ENCODE peak calls at places on chromosomes 13 and 19, in eight cellular contexts. C, N, R, Z, F, I, D and V are unnamed samples. For H3K4me1, the result is how much of the 10 kb centered on the place peaks cover.

GRCh38 chr19:1076951-1077350 is 10.0 kb downstream of the ARHGAP45 start:
- DNase-seq in C (peak), N (no peak), R (no peak), Z (no peak), F (peak), I (peak), D (peak), V (peak)

GRCh38 chr19:5090780-5091575 is 122.1 kb downstream of the KDM4B start:
- DNase-seq in C (no peak), N (no peak), R (peak), Z (peak), F (no peak), I (peak), D (no peak), V (no peak)

GRCh38 chr13:20702530-20702929 is 969 bp upstream of the IL17D start:
- DNase-seq in C (no peak), N (no peak), R (no peak), Z (peak), F (no peak), I (no peak), D (no peak), V (no peak)

GRCh38 chr19:2624537-2625091 is 77.9 kb downstream of the GNG7 start:
- DNase-seq in C (no peak), N (peak), R (peak), Z (no peak), F (peak), I (peak), D (peak), V (peak)

GRCh38 chr19:54407780-54408179 is 7.5 kb upstream of the TTYH1 start:
- DNase-seq in C (no peak), N (no peak), R (no peak), Z (no peak), F (no peak), I (no peak), D (no peak), V (no peak)

GRCh38 chr13:26561636-26562537 is 4.4 kb downstream of the WASF3 start:
- DNase-seq in C (no peak), N (no peak), R (peak), Z (peak), F (no peak), I (no peak), D (no peak), V (no peak)

GRCh38 chr13:31431722-31432137 is 232.0 kb downstream of the B3GLCT start:
- DNase-seq in C (peak), N (peak), R (peak), Z (peak), F (no peak), I (peak), D (peak), V (peak)

GRCh38 chr13:56622840-56623239 is 517.9 kb upstream of the PRR20A start:
- DNase-seq in C (no peak), N (no peak), R (no peak), Z (no peak), F (no peak), I (no peak), D (no peak), V (no peak)

GRCh38 chr13:78102121-78102677 is 183.6 kb upstream of the EDNRB start:
- DNase-seq in C (peak), N (no peak), R (no peak), Z (peak), F (no peak), I (peak), D (no peak), V (no peak)

GRCh38 chr13:44800626-44801025 is 188.6 kb downstream of the NUFIP1 start:
- DNase-seq in C (no peak), N (no peak), R (no peak), Z (no peak), F (no peak), I (no peak), D (no peak), V (no peak)

GRCh38 chr19:11699931-11700794 is 38.6 kb downstream of the ZNF823 start:
- DNase-seq in C (peak), N (no peak), R (peak), Z (peak), F (no peak), I (no peak), D (no peak), V (no peak)

GRCh38 chr13:33262997-33263396 is 22.6 kb downstream of the STARD13 start:
- DNase-seq in C (no peak), N (no peak), R (no peak), Z (no peak), F (no peak), I (no peak), D (no peak), V (no peak)

GRCh38 chr19:48992571-48993174 is 436 bp downstream of the GYS1 start:
- DNase-seq in C (no peak), N (peak), R (peak), Z (no peak), F (peak), I (no peak), D (peak), V (no peak)

GRCh38 chr13:33349996-33350826 is 64.7 kb upstream of the STARD13 start:
- DNase-seq in C (no peak), N (no peak), R (peak), Z (peak), F (peak), I (peak), D (no peak), V (peak)

GRCh38 chr13:76245920-76246319 is 609.8 kb downstream of the LMO7 start:
- DNase-seq in C (no peak), N (no peak), R (no peak), Z (no peak), F (no peak), I (no peak), D (no peak), V (no peak)

GRCh38 chr19:17847538-17848366 is at the start of gene JAK3:
- DNase-seq in C (no peak), N (peak), R (peak), Z (peak), F (no peak), I (peak), D (peak), V (peak)

GRCh38 chr13:43472344-43472743 is 314.4 kb downstream of the ENOX1 start:
- DNase-seq in C (no peak), N (no peak), R (no peak), Z (no peak), F (no peak), I (no peak), D (no peak), V (no peak)

GRCh38 chr19:15332311-15332996 is at the start of gene BRD4:
- DNase-seq in C (peak), N (peak), R (peak), Z (peak), F (peak), I (peak), D (peak), V (peak)

GRCh38 chr19:28615966-28616365 is 597.0 kb downstream of the UQCRFS1 start:
- DNase-seq in C (no peak), N (no peak), R (no peak), Z (no peak), F (no peak), I (no peak), D (no peak), V (no peak)

GRCh38 chr19:38852231-38853044 is 2.7 kb upstream of the HNRNPL start:
- DNase-seq in C (peak), N (peak), R (peak), Z (peak), F (peak), I (peak), D (peak), V (peak)

GRCh38 chr19:53471916-53472315 is 4.4 kb downstream of the ZNF813 start:
- DNase-seq in C (no peak), N (no peak), R (no peak), Z (no peak), F (no peak), I (no peak), D (no peak), V (no peak)

GRCh38 chr13:91664036-91664435 is 265.6 kb downstream of the GPC5 start:
- DNase-seq in C (peak), N (no peak), R (peak), Z (peak), F (no peak), I (no peak), D (no peak), V (no peak)

GRCh38 chr13:100645382-100645781 is 29.2 kb downstream of the TMTC4 start:
- DNase-seq in C (no peak), N (no peak), R (no peak), Z (no peak), F (no peak), I (no peak), D (no peak), V (no peak)

GRCh38 chr19:10019246-10019645 is 6.0 kb downstream of the RDH8 start:
- DNase-seq in C (no peak), N (no peak), R (no peak), Z (no peak), F (no peak), I (no peak), D (no peak), V (no peak)

GRCh38 chr13:114081761-114082681 is 50.4 kb downstream of the RASA3 start:
- DNase-seq in C (no peak), N (peak), R (no peak), Z (no peak), F (peak), I (no peak), D (no peak), V (no peak)

GRCh38 chr19:6109947-6110346 is 353 bp downstream of the RFX2 start:
- DNase-seq in C (no peak), N (no peak), R (no peak), Z (no peak), F (no peak), I (peak), D (no peak), V (no peak)

GRCh38 chr19:6108721-6109633 is 1.3 kb downstream of the RFX2 start:
- DNase-seq in C (peak), N (peak), R (peak), Z (peak), F (peak), I (peak), D (peak), V (peak)

GRCh38 chr19:6113616-6114188 is 3.4 kb upstream of the RFX2 start:
- DNase-seq in C (no peak), N (no peak), R (no peak), Z (no peak), F (no peak), I (no peak), D (no peak), V (no peak)

GRCh38 chr19:6105444-6105843 is 4.9 kb downstream of the RFX2 start:
- DNase-seq in C (no peak), N (no peak), R (no peak), Z (no peak), F (no peak), I (no peak), D (no peak), V (no peak)

GRCh38 chr19:6110360-6110977 is at the start of gene RFX2:
- DNase-seq in C (peak), N (peak), R (peak), Z (peak), F (peak), I (peak), D (peak), V (peak)
- H3K27ac ChIP-seq in C (peak), N (no peak), R (peak), Z (no peak), F (peak), I (peak), D (peak), V (peak)

GRCh38 chr13:37198629-37199028 is 93.2 kb upstream of the CSNK1A1L start:
- DNase-seq in C (no peak), N (no peak), R (no peak), Z (no peak), F (no peak), I (no peak), D (no peak), V (no peak)
- H3K4me1 ChIP-seq in C (under half), N (under half), R (under half), Z (under half), F (under half), I (under half), D (under half), V (under half)

GRCh38 chr19:30226464-30227070 is 145.6 kb upstream of the ZNF536 start:
- DNase-seq in C (no peak), N (no peak), R (peak), Z (no peak), F (no peak), I (no peak), D (no peak), V (no peak)

GRCh38 chr19:30224689-30225606 is 147.2 kb upstream of the ZNF536 start:
- DNase-seq in C (no peak), N (no peak), R (peak), Z (no peak), F (no peak), I (no peak), D (no peak), V (no peak)

GRCh38 chr19:30227071-30227621 is 145.0 kb upstream of the ZNF536 start:
- DNase-seq in C (no peak), N (no peak), R (no peak), Z (no peak), F (no peak), I (no peak), D (no peak), V (no peak)

GRCh38 chr19:30223866-30224688 is 148.1 kb upstream of the ZNF536 start:
- DNase-seq in C (no peak), N (no peak), R (no peak), Z (no peak), F (no peak), I (no peak), D (no peak), V (no peak)

GRCh38 chr19:30225615-30226463 is 146.3 kb upstream of the ZNF536 start:
- DNase-seq in C (no peak), N (no peak), R (peak), Z (no peak), F (no peak), I (no peak), D (no peak), V (no peak)
- H3K4me3 ChIP-seq in C (no peak), N (no peak), R (peak), Z (no peak), F (peak), I (peak), D (peak), V (peak)

GRCh38 chr19:47615714-47616113 is 6.8 kb downstream of the BICRA start:
- DNase-seq in C (no peak), N (no peak), R (no peak), Z (no peak), F (no peak), I (no peak), D (no peak), V (no peak)
- H3K27ac ChIP-seq in C (no peak), N (no peak), R (no peak), Z (no peak), F (no peak), I (peak), D (no peak), V (no peak)

DNA sequence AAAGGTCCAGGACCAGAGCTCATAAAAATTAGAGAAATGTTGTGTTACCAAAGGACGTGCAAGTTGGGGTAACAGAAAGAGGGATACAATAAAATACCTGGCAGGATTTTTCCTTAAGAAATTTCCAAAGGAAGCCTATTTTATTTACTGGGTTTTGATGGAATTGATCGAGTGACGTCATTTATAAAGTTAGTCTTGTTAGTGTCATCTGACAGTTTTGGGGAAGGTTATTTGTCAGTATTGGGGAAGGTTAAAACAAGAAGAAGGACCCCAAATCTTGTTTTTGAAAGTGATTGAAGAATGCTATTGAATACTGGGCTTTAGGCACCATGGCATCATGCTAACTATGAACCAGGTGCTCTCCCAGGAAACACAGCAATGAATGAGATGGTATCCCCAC is 287.9 kb downstream of the HS6ST3 start:
- DNase-seq in C (no peak), N (no peak), R (no peak), Z (no peak), F (no peak), I (no peak), D (no peak), V (no peak)
- H3K4me1 ChIP-seq in C (under half), N (under half), R (under half), Z (under half), F (under half), I (under half), D (under half), V (under half)

GRCh38 chr13:22369090-22369489 is 698.2 kb downstream of the FGF9 start:
- DNase-seq in C (no peak), N (no peak), R (no peak), Z (no peak), F (no peak), I (no peak), D (no peak), V (no peak)

GRCh38 chr13:22375151-22375550 is 704.3 kb downstream of the FGF9 start:
- DNase-seq in C (no peak), N (no peak), R (no peak), Z (no peak), F (no peak), I (no peak), D (no peak), V (no peak)

GRCh38 chr13:22372261-22372660 is 701.4 kb downstream of the FGF9 start:
- DNase-seq in C (no peak), N (no peak), R (no peak), Z (no peak), F (no peak), I (no peak), D (no peak), V (no peak)

GRCh38 chr13:22369840-22370239 is 699.0 kb downstream of the FGF9 start:
- DNase-seq in C (no peak), N (no peak), R (no peak), Z (no peak), F (no peak), I (no peak), D (no peak), V (no peak)
- H3K4me3 ChIP-seq in C (no peak), N (no peak), R (no peak), Z (no peak), F (no peak), I (no peak), D (no peak), V (no peak)